ENCODE peak calls at places on chromosomes 3 and 15, in five cellular contexts. X is heart left ventricle, G is PC-9, K is GM06990, Y is left ventricle myocardium inferior. E is an unnamed sample.
A peak's percentile ranks its signal among the peaks of the same experiment; 100 is the strongest.

GRCh38 chr3:130300888-130301287 is 44.6 kb upstream of the COL6A5 start:
- DNase-seq in Y (no peak), X (no peak), G (no peak), K (no peak), E (no peak)

GRCh38 chr15:78033864-78034263 is 43.6 kb downstream of the TBC1D2B start:
- DNase-seq in X (no peak), Y (no peak), K (no peak), G (no peak), E (no peak)

GRCh38 chr3:32575451-32575850 is 4.8 kb upstream of the DYNC1LI1 start:
- DNase-seq in G (no peak), X (no peak), K (no peak), Y (no peak), E (no peak)

GRCh38 chr3:136070953-136071949 is 105.7 kb downstream of the PPP2R3A start:
- DNase-seq in X (peak; percentile 41), K (no peak), G (peak; percentile 9), Y (peak; percentile 22), E (no peak)

GRCh38 chr3:43786953-43787305 is 96.2 kb downstream of the ABHD5 start:
- DNase-seq in K (no peak), G (no peak), Y (no peak), X (no peak), E (no peak)

GRCh38 chr15:45165536-45165935 is 22.2 kb downstream of the SHF start:
- DNase-seq in Y (no peak), G (no peak), K (no peak), X (no peak), E (no peak)

GRCh38 chr3:38028621-38029361 is 651 bp downstream of the PLCD1 start:
- DNase-seq in G (no peak), X (no peak), Y (no peak), K (no peak), E (no peak)

GRCh38 chr3:18119866-18120265 is 305.3 kb downstream of the SATB1 start:
- DNase-seq in G (no peak), Y (no peak), X (no peak), K (no peak), E (no peak)

GRCh38 chr15:78205856-78206255 is 28.5 kb downstream of the ACSBG1 start:
- DNase-seq in Y (no peak), G (no peak), K (no peak), X (no peak), E (no peak)

GRCh38 chr15:67137319-67137718 is 71.9 kb downstream of the SMAD3 start:
- DNase-seq in G (no peak), K (no peak), X (no peak), Y (no peak), E (no peak)

GRCh38 chr15:29734917-29735572 is 87.2 kb downstream of the TJP1 start:
- DNase-seq in K (no peak), G (peak; percentile 72), Y (no peak), X (no peak), E (no peak)

GRCh38 chr3:196942226-196942914 is at the start of gene NCBP2:
- DNase-seq in G (peak; percentile 100), Y (peak; percentile 99), X (peak; percentile 99), K (peak; percentile 99), E (peak; percentile 96)
- TF ChIP-seq CTCF in G (peak; percentile 69), Y (peak; percentile 69), X (peak; percentile 34), K (peak; percentile 80), E (peak; percentile 80)

GRCh38 chr15:23628612-23629233 is 18.9 kb downstream of the MAGEL2 start:
- DNase-seq in Y (no peak), K (no peak), X (no peak), G (no peak), E (no peak)

DNA sequence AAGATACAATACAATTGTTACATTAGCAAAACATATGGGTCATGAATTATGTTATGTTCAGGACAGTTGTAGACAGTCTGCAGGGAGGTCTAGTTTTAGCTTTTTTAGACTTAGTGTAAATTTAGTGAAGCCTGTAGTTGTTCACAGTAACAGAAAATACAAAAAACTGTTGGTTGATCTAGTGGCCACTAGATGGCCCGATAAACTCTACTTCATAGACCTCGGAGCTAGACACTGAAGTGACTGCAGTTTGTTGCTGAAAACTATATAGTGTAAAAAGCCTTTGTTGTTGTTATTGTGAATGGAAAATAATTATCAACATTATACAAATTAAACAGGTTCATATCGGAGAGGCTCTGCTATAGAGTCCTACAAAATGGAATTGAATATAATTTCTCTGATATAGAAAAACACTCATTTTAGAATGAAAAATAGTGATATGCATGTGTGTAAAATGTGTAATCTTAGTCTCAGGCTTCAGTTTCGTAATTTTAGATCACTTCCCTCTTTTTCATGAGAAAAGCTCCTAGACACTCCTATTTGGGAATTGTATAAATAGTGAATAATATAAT is 18.3 kb downstream of the MAGEL2 start:
- DNase-seq in K (no peak), G (no peak), X (no peak), Y (no peak), E (no peak)
- TF ChIP-seq CTCF in K (peak; percentile 36), G (peak; percentile 60), X (peak; percentile 15), Y (peak; percentile 43), E (peak; percentile 42)

GRCh38 chr15:92954578-92954977 is 54.5 kb downstream of the CHD2 start:
- DNase-seq in K (no peak), Y (no peak), X (no peak), G (no peak), E (no peak)
- TF ChIP-seq CTCF in K (peak; percentile 35), Y (no peak), X (no peak), G (peak; percentile 34), E (peak; percentile 40)

GRCh38 chr3:73081140-73081539 is 19.7 kb downstream of the EBLN2 start:
- DNase-seq in K (no peak), G (no peak), Y (no peak), X (no peak), E (no peak)

GRCh38 chr3:73080201-73080966 is 18.9 kb downstream of the EBLN2 start:
- DNase-seq in X (no peak), Y (no peak), G (no peak), K (no peak), E (no peak)

GRCh38 chr3:73084170-73084569 is 22.7 kb downstream of the EBLN2 start:
- DNase-seq in G (no peak), K (no peak), X (no peak), Y (no peak), E (no peak)

GRCh38 chr3:73086071-73086494 is 24.6 kb downstream of the EBLN2 start:
- DNase-seq in X (no peak), G (peak; percentile 33), Y (no peak), K (no peak), E (no peak)
- TF ChIP-seq CTCF in X (peak; percentile 75), G (peak; percentile 79), Y (peak; percentile 81), K (peak; percentile 67), E (peak; percentile 66)

GRCh38 chr3:188584958-188585689 is 431.2 kb downstream of the LPP start:
- DNase-seq in Y (no peak), K (no peak), G (no peak), X (no peak), E (no peak)
- TF ChIP-seq CTCF in Y (no peak), K (no peak), G (no peak), X (no peak), E (no peak)

GRCh38 chr3:66220602-66221377 is at the start of gene SLC25A26:
- DNase-seq in Y (peak; percentile 94), X (peak; percentile 96), K (peak; percentile 93), G (peak; percentile 93), E (peak; percentile 92)
- TF ChIP-seq CTCF in Y (peak; percentile 30), X (no peak), K (no peak), G (no peak), E (no peak)

DNA sequence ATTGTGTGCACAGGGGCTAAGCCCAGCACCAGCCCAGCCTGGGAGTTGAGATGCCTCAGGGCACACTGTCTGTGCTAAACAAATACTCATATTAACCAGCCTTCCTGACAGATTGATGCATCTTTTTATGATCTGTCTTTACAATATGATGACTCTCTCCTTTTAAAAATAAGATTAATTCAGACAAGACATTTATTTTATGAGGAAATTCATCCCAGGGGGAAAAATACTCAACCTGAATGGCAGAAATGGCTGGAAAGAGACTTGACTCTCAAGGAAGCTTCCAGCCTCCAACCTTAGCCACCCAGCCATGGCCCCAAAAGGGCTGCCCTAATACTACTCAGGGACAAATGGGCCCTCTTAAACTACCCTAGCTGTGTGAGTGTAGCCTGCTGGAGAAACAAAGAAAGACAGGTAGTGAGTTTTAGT is 46.9 kb downstream of the NOX5 start:
- DNase-seq in G (no peak), Y (no peak), X (no peak), K (no peak), E (no peak)
- TF ChIP-seq CTCF in G (no peak), Y (no peak), X (no peak), K (no peak), E (no peak)

GRCh38 chr3:42094992-42095391 is 3.8 kb downstream of the TRAK1 start:
- DNase-seq in X (no peak), G (no peak), Y (no peak), K (no peak), E (no peak)

GRCh38 chr3:42092006-42092405 is 849 bp downstream of the TRAK1 start:
- DNase-seq in K (no peak), Y (no peak), G (no peak), X (no peak), E (peak; percentile 43)

GRCh38 chr3:42094128-42094527 is 3.0 kb downstream of the TRAK1 start:
- DNase-seq in K (no peak), Y (no peak), X (no peak), G (no peak), E (peak; percentile 44)

GRCh38 chr3:42088803-42089520 is 2.2 kb upstream of the TRAK1 start:
- DNase-seq in Y (no peak), K (no peak), G (no peak), X (no peak), E (peak; percentile 40)

DNA sequence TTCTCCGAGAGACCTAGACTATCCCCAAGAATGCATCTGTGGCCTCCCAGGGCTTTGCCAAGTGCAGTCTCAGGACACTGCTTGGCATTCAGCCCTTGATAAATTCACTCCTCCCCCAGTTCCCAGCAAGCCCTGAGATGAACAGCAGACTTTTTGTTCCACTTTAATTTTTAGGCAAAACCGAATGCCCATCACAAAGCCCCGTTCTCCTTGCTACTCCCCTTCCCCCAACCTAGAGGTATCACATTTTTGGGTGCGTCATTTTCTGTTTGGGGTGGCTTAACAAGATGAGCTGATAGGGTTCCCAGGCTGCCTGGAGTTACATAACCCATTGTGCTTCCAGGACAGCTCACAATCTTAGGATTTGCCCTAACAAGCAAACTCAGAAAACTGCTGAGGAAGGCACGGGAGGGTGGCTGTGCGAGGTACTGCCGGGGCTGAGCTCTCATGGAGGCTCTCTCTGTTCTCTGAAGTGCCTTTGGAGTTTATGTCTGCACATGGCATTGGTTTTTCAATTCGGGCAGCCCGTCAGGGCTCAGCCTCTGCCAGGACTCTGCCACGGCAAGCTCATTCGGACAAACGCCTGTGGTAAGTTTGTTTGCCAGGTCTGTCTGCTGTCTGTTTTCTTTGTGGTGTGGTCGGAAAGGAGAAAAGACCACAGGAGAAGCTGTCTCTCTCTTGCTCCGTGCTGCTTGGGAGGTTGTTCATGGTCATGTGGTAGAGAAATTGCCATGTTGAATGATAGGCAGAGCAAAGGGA is at the start of gene TRAK1:
- DNase-seq in G (no peak), X (peak; percentile 44), K (no peak), Y (peak; percentile 44), E (no peak)
- TF ChIP-seq CTCF in G (no peak), X (no peak), K (no peak), Y (peak; percentile 16), E (no peak)